ENCODE peak calls at places on chromosomes 16 and 17, in five cellular contexts. D is AG04450, E is fibroblast of lung, F is stomach, L is ovary. P is an unnamed sample.

GRCh38 chr17:13385481-13385907 is 216.2 kb downstream of the HS3ST3A1 start:
- DNase-seq in D (no peak), E (no peak), F (no peak), L (no peak), P (no peak)

GRCh38 chr17:4073983-4074830 is 68.6 kb downstream of the ZZEF1 start:
- DNase-seq in D (no peak), E (no peak), F (peak; percentile 28), L (no peak), P (peak; percentile 11)

GRCh38 chr17:45262516-45263476 is 902 bp upstream of the SPATA32 start:
- DNase-seq in D (no peak), E (peak; percentile 48), F (no peak), L (no peak), P (no peak)

GRCh38 chr17:58643147-58643546 is 48.7 kb downstream of the TEX14 start:
- DNase-seq in D (peak; percentile 42), E (peak; percentile 37), F (no peak), L (no peak), P (no peak)

GRCh38 chr17:237406-237955 is 56.0 kb upstream of the DOC2B start:
- DNase-seq in D (no peak), E (no peak), F (no peak), L (no peak), P (no peak)

GRCh38 chr16:77963185-77964044 is 58.9 kb upstream of the CLEC3A start:
- DNase-seq in D (no peak), E (no peak), F (no peak), L (no peak), P (no peak)

GRCh38 chr17:50219345-50219744 is 17.9 kb upstream of the COL1A1 start:
- DNase-seq in D (peak; percentile 56), E (peak; percentile 89), F (no peak), L (peak; percentile 27), P (no peak)

GRCh38 chr17:34816806-34817205 is 144.5 kb downstream of the CCT6B start:
- DNase-seq in D (no peak), E (no peak), F (no peak), L (no peak), P (no peak)

GRCh38 chr17:11779906-11780305 is 181.6 kb downstream of the DNAH9 start:
- DNase-seq in D (no peak), E (no peak), F (no peak), L (no peak), P (no peak)

GRCh38 chr17:41324180-41325075 is 8.9 kb upstream of the KRTAP17-1 start:
- DNase-seq in D (no peak), E (no peak), F (no peak), L (no peak), P (no peak)

GRCh38 chr17:7262192-7263070 is at the start of gene CLDN7:
- DNase-seq in D (no peak), E (no peak), F (peak; percentile 52), L (no peak), P (no peak)
- H3K27ac ChIP-seq in D (no peak within 1 kb of the TSS), E (no peak within 1 kb of the TSS), F (peak within 1 kb of the TSS; percentile 59), L (no peak within 1 kb of the TSS), P (peak within 1 kb of the TSS; percentile 22)

GRCh38 chr16:87918314-87918713 is 18.0 kb downstream of the CA5A start:
- DNase-seq in D (no peak), E (no peak), F (no peak), L (peak; percentile 80), P (no peak)
- H3K27ac ChIP-seq in D (no peak overlapping the region), E (peak overlapping the region; percentile 32), F (no peak overlapping the region), L (no peak overlapping the region), P (no peak overlapping the region)

GRCh38 chr16:24520983-24521382 is 18.4 kb upstream of the RBBP6 start:
- DNase-seq in D (no peak), E (no peak), F (no peak), L (no peak), P (no peak)
- H3K27ac ChIP-seq in D (no peak overlapping the region), E (no peak overlapping the region), F (no peak overlapping the region), L (no peak overlapping the region), P (no peak overlapping the region)

DNA sequence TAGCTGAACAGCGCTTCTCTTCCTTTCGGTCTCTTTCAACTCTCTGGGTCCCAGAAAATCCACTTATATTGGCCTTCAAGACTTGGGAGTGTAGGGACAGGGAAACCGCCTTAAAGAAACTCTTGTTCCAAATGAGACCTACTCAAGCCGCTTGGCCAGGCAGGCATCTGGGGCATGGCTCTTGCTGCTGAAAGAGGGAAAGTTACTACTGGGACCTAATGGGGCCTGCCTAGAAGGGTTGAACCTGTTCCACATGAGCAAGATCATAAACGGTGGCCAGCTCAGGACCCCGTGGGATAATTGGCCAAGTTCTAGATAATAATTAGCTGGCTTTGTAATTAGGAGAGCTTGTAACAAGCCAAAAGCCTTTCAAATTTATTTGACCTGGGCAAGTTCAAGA is 13.2 kb downstream of the CDH1 start:
- DNase-seq in D (no peak), E (no peak), F (no peak), L (no peak), P (no peak)
- H3K27ac ChIP-seq in D (no peak overlapping the region), E (no peak overlapping the region), F (no peak overlapping the region), L (no peak overlapping the region), P (no peak overlapping the region)

DNA sequence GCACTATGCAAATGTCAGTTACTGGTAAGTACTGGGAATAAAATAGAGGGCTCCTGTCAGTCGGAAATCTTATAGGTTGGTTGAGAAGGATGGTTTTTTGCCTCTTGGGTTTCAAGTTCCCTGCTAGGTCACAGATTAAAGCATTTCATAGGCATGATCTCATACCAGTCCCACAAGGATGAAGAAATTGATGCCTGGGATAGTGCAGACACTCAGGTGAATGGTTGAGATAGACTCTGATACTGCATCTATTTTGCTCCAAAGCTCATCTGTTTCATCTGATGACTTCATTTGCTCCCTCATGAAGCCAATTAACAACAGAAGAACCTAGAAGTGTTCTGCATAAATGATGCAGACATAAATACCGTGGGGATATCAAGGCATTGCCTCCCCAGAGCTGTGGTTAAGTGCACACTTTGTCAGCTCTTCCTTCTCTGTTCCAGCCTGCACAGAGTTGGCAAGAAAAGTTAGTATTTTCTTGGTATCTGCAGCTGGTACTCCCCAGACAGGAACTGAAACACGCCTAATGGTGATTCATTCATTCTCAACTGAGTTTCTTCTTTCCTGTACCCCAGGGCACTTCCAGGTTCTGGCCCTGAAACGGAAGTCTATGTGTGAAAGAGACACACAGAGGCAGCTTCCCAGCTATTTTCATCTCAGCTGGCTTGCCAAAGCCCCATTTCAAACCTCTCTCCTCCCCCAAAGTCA is 418.3 kb upstream of the SALL1 start:
- DNase-seq in D (no peak), E (no peak), F (no peak), L (no peak), P (no peak)
- H3K27ac ChIP-seq in D (no peak overlapping the region), E (no peak overlapping the region), F (no peak overlapping the region), L (no peak overlapping the region), P (no peak overlapping the region)

DNA sequence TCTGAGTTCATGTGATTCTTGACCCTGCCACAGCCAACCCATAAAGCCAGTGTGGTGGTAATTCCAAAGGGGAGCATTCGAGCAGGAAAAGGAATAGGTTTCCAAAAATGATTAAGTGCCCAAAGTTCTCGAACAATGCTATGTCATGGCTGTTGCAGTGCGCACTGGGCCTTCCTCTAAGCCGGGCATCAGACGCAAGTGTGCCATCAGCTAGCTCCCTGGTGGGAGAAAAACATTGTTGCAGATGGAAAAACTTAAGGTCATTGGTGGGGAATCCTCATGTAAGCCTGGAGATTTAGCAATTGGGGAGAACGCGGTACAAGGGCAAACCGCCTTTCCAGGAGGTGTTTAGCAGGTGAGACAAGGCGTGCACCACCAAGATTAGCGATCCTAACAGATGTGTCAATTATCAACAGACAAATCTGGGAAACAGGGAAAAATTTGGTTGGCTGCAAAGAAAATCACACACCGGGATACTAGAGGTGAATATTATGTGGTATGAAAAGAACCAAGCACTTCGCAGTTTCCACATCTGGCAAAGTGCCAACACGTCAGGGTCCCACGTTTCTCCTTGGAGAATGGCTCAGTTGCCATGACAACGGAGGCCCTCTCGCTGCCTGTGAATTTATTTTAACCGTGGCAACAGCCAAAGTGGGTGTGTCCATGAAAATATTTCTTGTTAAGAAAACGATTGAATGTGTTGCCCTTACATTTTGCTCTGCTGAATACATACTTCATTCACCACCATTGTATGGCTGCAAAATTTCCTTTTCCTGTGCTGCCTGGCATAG is 118.5 kb upstream of the CACNG5 start:
- DNase-seq in D (no peak), E (peak; percentile 43), F (no peak), L (no peak), P (no peak)
- H3K27ac ChIP-seq in D (no peak overlapping the region), E (no peak overlapping the region), F (no peak overlapping the region), L (no peak overlapping the region), P (no peak overlapping the region)

DNA sequence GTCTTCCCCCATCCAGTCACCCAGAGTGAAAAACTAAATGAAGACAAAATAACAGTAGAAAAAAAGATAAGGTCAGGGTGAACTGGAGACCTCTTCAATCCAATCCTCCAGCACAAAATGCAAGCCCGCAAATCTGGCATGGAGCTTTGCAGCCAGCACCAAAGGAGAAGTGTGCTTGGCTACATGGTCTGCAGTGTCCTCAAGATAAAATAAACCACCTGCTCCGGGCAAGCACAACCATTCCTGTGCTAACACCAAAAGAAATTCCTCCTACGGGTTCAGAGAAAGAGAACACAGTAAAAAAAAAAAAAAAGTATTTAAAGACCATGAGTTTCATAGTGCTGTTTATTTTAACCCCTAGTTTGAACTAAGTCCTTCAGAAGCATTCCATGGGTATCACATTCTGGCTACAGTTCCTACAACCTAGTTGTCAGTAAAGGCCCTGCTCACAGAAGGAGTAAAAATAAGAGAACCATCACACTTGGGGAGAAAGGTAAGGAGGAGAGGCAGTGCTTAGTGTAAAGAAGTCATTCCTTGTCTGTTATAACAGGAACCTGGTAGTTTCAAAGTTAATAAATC is 109.1 kb downstream of the GAS7 start:
- DNase-seq in D (no peak), E (peak; percentile 41), F (no peak), L (peak; percentile 68), P (no peak)
- H3K27ac ChIP-seq in D (no peak overlapping the region), E (no peak overlapping the region), F (peak overlapping the region; percentile 57), L (no peak overlapping the region), P (peak overlapping the region; percentile 29)

GRCh38 chr16:68770671-68771070 is 33.6 kb downstream of the CDH1 start:
- DNase-seq in D (no peak), E (no peak), F (no peak), L (no peak), P (no peak)
- H3K27ac ChIP-seq in D (no peak overlapping the region), E (no peak overlapping the region), F (no peak overlapping the region), L (no peak overlapping the region), P (no peak overlapping the region)

GRCh38 chr16:57808589-57808988 is 6.3 kb upstream of the KIFC3 start:
- DNase-seq in D (no peak), E (no peak), F (no peak), L (no peak), P (no peak)

GRCh38 chr16:57807968-57808528 is 5.8 kb upstream of the KIFC3 start:
- DNase-seq in D (peak; percentile 47), E (peak; percentile 59), F (peak; percentile 92), L (peak; percentile 82), P (peak; percentile 81)

GRCh38 chr16:57810197-57811024 is 8.1 kb upstream of the KIFC3 start:
- DNase-seq in D (no peak), E (peak; percentile 41), F (peak; percentile 90), L (peak; percentile 66), P (peak; percentile 72)

GRCh38 chr16:57809843-57810196 is 7.5 kb upstream of the KIFC3 start:
- DNase-seq in D (no peak), E (no peak), F (no peak), L (no peak), P (no peak)

GRCh38 chr16:57809276-57809793 is 7.0 kb upstream of the KIFC3 start:
- DNase-seq in D (no peak), E (no peak), F (no peak), L (no peak), P (no peak)
- H3K27ac ChIP-seq in D (no peak overlapping the region), E (no peak overlapping the region), F (peak overlapping the region; percentile 69), L (no peak overlapping the region), P (peak overlapping the region; percentile 89)

GRCh38 chr16:2004795-2005517 is 4.7 kb downstream of the ZNF598 start:
- DNase-seq in D (no peak), E (no peak), F (no peak), L (no peak), P (no peak)
- H3K27ac ChIP-seq in D (no peak overlapping the region), E (no peak overlapping the region), F (no peak overlapping the region), L (no peak overlapping the region), P (no peak overlapping the region)

P was measured in heart right ventricle.